ENCODE peak calls at places on chromosomes 12 and 14, in nine cellular contexts. Q, T, P, J, W, M, C, Z and K are unnamed samples.

GRCh38 chr12:26109343-26109841 is 15.4 kb downstream of the BHLHE41 start:
- DNase-seq in Q (no peak), T (no peak), P (peak), J (peak), W (no peak), M (no peak), C (no peak), Z (no peak), K (no peak)

GRCh38 chr14:91372680-91373495 is 44.7 kb downstream of the CCDC88C start:
- DNase-seq in Q (no peak), T (no peak), P (no peak), J (no peak), W (no peak), M (peak), C (no peak), Z (no peak), K (no peak)

GRCh38 chr12:12550277-12550676 is 12.4 kb downstream of the DUSP16 start:
- DNase-seq in Q (no peak), T (no peak), P (no peak), J (no peak), W (no peak), M (no peak), C (no peak), Z (no peak), K (no peak)

GRCh38 chr14:79543966-79544365 is 667.3 kb downstream of the DIO2 start:
- DNase-seq in Q (peak), T (no peak), P (no peak), J (no peak), W (no peak), M (no peak), C (no peak), Z (no peak), K (no peak)

GRCh38 chr12:52356762-52357580 is 10.3 kb downstream of the KRT85 start:
- DNase-seq in Q (no peak), T (no peak), P (no peak), J (no peak), W (no peak), M (no peak), C (no peak), Z (no peak), K (no peak)

GRCh38 chr12:8849785-8850184 is 27.4 kb downstream of the A2ML1 start:
- DNase-seq in Q (no peak), T (no peak), P (no peak), J (no peak), W (no peak), M (no peak), C (no peak), Z (no peak), K (no peak)

GRCh38 chr14:34081126-34081575 is 130.3 kb upstream of the EGLN3 start:
- DNase-seq in Q (peak), T (no peak), P (no peak), J (no peak), W (no peak), M (no peak), C (no peak), Z (no peak), K (no peak)

GRCh38 chr12:110245278-110245868 is 35.7 kb upstream of the ATP2A2 start:
- DNase-seq in Q (peak), T (peak), P (no peak), J (no peak), W (no peak), M (peak), C (no peak), Z (no peak), K (peak)

GRCh38 chr14:74573421-74574091 is 38.5 kb downstream of the LTBP2 start:
- DNase-seq in Q (peak), T (no peak), P (no peak), J (no peak), W (no peak), M (no peak), C (no peak), Z (no peak), K (peak)

GRCh38 chr12:132560831-132561783 is 49.3 kb downstream of the LRCOL1 start:
- DNase-seq in Q (peak), T (peak), P (no peak), J (peak), W (no peak), M (peak), C (peak), Z (peak), K (no peak)

GRCh38 chr12:76020281-76020680 is 11.3 kb downstream of the PHLDA1 start:
- DNase-seq in Q (peak), T (no peak), P (no peak), J (no peak), W (no peak), M (peak), C (no peak), Z (no peak), K (no peak)
- H3K27ac ChIP-seq in Q (peak), T (peak), P (peak), J (no peak), W (peak), M (peak), C (peak), Z (peak), K (no peak)

GRCh38 chr12:103924761-103925641 is 5.2 kb upstream of the HSP90B1 start:
- DNase-seq in Q (peak), T (no peak), P (no peak), J (no peak), W (no peak), M (no peak), C (no peak), Z (no peak), K (no peak)
- H3K27ac ChIP-seq in Q (peak), T (no peak), P (no peak), J (no peak), W (no peak), M (no peak), C (no peak), Z (no peak), K (no peak)

DNA sequence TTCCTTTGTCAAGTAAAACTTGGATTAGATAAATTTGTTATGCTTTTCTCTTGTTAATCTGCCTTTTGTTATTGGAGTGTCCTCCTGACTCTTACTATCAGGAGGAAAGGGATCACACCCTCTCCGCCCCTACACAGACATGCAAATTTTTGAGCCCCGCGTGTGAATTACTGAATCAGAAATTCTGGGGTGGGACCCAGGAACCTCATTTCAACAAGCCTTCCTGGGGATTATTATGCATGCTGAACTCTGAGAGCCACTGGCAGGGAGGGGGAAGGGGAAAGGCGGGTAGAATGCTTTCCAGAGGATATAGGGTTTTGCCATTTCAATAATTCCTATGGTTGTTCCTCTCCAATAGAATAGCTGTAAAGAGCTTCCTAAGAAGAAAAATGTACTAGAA is 6.7 kb upstream of the NANOGNB start:
- DNase-seq in Q (no peak), T (no peak), P (no peak), J (no peak), W (no peak), M (no peak), C (no peak), Z (no peak), K (no peak)
- H3K27ac ChIP-seq in Q (no peak), T (no peak), P (no peak), J (no peak), W (no peak), M (no peak), C (no peak), Z (no peak), K (no peak)

DNA sequence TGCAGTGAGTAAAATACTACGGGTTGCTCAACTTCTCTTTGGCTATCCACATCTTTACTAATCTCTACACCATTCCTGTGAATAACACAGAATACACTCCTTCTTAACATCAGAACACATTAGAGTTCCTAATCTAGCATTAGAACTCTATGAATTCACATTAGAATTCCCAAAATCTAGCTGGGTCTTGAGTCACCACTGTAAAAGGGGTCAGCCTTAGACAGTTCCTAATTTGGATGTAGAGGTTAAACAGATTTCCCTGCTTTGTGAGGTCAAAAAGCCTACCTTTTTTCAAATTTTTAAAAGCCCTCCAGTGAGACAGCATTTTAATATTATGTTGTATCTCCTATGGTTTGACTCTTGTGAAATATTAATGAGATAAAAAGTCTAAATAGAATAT is 7.4 kb downstream of the HNRNPC start:
- DNase-seq in Q (no peak), T (no peak), P (no peak), J (no peak), W (no peak), M (no peak), C (no peak), Z (no peak), K (no peak)
- H3K27ac ChIP-seq in Q (no peak), T (no peak), P (no peak), J (no peak), W (no peak), M (peak), C (no peak), Z (no peak), K (no peak)

DNA sequence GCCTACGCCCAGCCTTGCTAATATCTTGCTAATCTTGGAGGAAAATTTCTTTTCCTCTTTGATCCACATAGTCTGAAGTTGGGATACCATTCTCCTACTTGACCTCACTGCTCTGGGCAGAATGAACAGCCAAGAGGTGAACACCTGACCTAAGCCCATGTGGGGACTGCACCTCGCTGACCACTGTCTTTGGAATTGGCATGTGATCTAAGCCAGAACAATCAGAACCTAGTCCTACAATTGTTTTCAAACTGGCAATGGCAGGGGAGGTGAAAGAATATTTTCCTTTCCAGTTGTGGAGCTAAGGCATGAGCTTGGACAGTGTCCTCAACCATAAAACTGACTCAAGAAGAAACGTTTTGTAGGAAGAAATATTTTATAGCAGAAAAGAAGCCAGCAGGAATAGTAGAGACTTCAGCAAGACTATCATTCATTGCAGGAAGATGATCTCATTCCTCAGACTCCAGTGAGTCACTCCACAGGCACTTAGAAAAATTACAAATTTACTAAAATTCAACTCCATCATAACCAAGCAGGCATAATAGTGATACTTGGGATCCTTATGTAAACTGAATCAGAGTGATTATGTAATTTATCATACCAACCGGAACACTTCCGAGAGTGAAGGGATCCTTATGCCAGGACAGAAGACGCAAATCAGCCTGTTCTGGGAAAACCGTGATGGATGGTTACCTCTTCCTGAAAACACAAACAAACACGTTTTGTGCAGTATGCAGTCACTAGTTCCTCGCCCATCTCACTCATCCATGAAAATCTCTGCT is 14.7 kb downstream of the PTPRO start:
- DNase-seq in Q (peak), T (no peak), P (no peak), J (no peak), W (no peak), M (no peak), C (no peak), Z (no peak), K (no peak)
- H3K27ac ChIP-seq in Q (no peak), T (no peak), P (peak), J (no peak), W (no peak), M (no peak), C (no peak), Z (no peak), K (no peak)

GRCh38 chr14:72664651-72665050 is 229.2 kb downstream of the DPF3 start:
- DNase-seq in Q (peak), T (no peak), P (no peak), J (no peak), W (no peak), M (no peak), C (no peak), Z (no peak), K (no peak)
- H3K27ac ChIP-seq in Q (peak), T (no peak), P (no peak), J (no peak), W (no peak), M (no peak), C (no peak), Z (no peak), K (no peak)

DNA sequence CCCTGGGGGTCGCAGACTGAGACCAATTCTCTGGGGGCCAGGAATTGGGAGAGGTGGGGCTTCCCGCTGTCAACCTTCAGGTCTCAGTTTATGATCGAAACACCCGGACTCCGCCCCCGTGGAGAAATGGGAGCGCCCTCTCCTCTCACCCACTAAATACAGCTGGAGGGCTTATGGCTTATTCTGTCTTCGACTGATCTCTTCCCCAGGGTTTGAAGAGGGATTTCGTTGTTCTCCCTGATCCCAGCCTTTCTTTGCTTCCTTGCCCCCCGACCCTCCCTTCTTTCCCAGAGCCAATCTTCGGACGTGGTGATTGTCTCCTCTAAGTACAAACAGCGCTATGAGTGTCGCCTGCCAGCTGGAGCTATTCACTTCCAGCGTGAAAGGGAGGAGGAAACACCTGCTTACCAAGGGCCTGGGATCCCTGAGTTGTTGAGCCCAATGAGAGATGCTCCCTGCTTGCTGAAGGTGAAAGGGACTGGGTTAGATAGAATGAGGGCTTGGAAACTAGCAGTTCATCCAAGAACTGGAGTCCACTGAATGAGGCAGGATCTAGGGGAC is 607 bp downstream of the OS9 start:
- DNase-seq in Q (peak), T (no peak), P (no peak), J (no peak), W (no peak), M (no peak), C (no peak), Z (no peak), K (no peak)
- H3K27ac ChIP-seq in Q (no peak), T (peak), P (peak), J (no peak), W (peak), M (peak), C (peak), Z (peak), K (peak)

DNA sequence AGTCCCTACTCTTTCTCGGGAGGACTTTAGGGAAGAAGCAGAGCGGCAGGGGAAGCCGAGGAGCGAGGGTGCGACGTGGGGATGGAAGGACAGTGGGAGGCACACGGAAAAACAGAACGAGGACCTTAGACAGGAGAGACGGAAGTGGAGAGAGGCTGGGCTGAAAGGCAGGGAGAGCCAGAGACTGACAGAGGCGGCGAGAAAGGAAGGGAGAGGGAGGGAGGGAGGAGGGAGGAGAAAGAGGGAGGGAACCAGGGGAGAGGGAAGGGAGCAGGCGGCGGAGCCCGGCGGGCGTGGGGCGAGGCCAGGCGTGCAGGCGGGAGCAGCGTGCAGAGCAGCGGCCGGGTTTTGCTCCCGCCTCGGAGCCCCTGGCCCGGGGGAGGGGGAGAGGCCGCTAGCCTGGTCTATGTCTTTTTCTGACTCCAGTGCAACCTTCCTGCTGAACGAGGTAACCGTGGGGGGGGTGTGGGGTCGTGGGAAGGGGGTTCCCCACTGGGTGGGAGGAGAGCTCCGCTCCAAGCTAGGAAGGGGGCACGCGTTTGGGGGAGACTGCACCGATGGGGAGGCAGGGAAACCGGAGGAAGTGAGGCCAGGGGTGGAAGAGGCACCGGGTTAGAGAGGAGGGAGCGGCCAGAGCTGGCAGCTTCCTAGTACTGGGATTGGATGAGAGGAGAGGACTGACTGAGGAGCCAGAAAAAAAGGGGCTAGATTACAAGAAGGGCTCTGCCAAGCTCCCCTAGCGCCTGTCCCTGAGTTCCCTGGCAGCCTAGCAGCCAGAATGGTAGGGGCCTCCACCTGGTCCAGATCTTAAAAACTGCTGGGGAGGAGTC is 2.8 kb upstream of the CACNB3 start:
- DNase-seq in Q (peak), T (peak), P (peak), J (peak), W (peak), M (peak), C (peak), Z (peak), K (peak)
- H3K27ac ChIP-seq in Q (peak), T (peak), P (peak), J (peak), W (peak), M (no peak), C (peak), Z (peak), K (peak)

GRCh38 chr12:118375348-118375747 is 1.0 kb upstream of the SUDS3 start:
- DNase-seq in Q (no peak), T (no peak), P (no peak), J (no peak), W (no peak), M (no peak), C (no peak), Z (no peak), K (no peak)
- H3K27ac ChIP-seq in Q (no peak), T (peak), P (peak), J (no peak), W (peak), M (no peak), C (no peak), Z (no peak), K (peak)